ENCODE peak calls at places on chromosomes 12 and 14, in five cellular contexts. W is adrenal gland, F is psoas muscle, U is body of pancreas, J is tibial nerve. M is an unnamed sample. For H3K27me3, the result is how much of the 10 kb centered on the place peaks cover.

GRCh38 chr14:75832621-75833297 is 149.0 kb downstream of the TGFB3 start:
- DNase-seq in F (no peak), J (no peak), U (peak), W (no peak), M (no peak)

GRCh38 chr12:88544991-88545684 is 35.1 kb downstream of the KITLG start:
- DNase-seq in U (no peak), F (no peak), J (no peak), W (no peak), M (no peak)

GRCh38 chr14:95078841-95079240 is 78.5 kb downstream of the DICER1 start:
- DNase-seq in J (no peak), U (no peak), W (no peak), F (no peak), M (no peak)

GRCh38 chr14:71371711-71372396 is 464.6 kb downstream of the PCNX1 start:
- DNase-seq in W (no peak), J (no peak), F (no peak), U (no peak), M (no peak)

GRCh38 chr12:117686911-117687377 is 281.8 kb downstream of the KSR2 start:
- DNase-seq in W (peak), F (peak), J (no peak), U (peak), M (no peak)

GRCh38 chr12:11782914-11783420 is 133.5 kb downstream of the ETV6 start:
- DNase-seq in J (no peak), F (no peak), U (no peak), W (no peak), M (no peak)

GRCh38 chr14:27096091-27096490 is 498.3 kb upstream of the NOVA1 start:
- DNase-seq in W (no peak), U (no peak), J (no peak), F (no peak), M (no peak)

GRCh38 chr12:53171725-53172329 is 8.7 kb upstream of the ZNF740 start:
- DNase-seq in F (no peak), W (peak), U (no peak), J (no peak), M (no peak)

GRCh38 chr12:102740157-102741032 is 176.6 kb downstream of the PAH start:
- DNase-seq in F (no peak), U (no peak), J (no peak), W (no peak), M (no peak)

GRCh38 chr12:78938341-78939084 is 73.9 kb downstream of the SYT1 start:
- DNase-seq in F (no peak), J (no peak), U (no peak), W (no peak), M (peak)

GRCh38 chr14:105467249-105467941 is 7.2 kb upstream of the CRIP2 start:
- DNase-seq in U (no peak), F (no peak), W (no peak), J (no peak), M (no peak)

GRCh38 chr14:105468621-105469241 is 5.9 kb upstream of the CRIP2 start:
- DNase-seq in W (no peak), U (no peak), F (peak), J (no peak), M (no peak)

GRCh38 chr14:105467942-105468471 is 6.6 kb upstream of the CRIP2 start:
- DNase-seq in J (no peak), W (no peak), F (no peak), U (no peak), M (no peak)

GRCh38 chr14:105465209-105466031 is 9.2 kb upstream of the CRIP2 start:
- DNase-seq in F (no peak), U (no peak), W (no peak), J (no peak), M (no peak)

GRCh38 chr14:105466491-105467248 is 8.0 kb upstream of the CRIP2 start:
- DNase-seq in W (no peak), J (no peak), F (no peak), U (no peak), M (no peak)
- H3K27ac ChIP-seq in W (no peak), J (peak), F (no peak), U (no peak), M (no peak)

DNA sequence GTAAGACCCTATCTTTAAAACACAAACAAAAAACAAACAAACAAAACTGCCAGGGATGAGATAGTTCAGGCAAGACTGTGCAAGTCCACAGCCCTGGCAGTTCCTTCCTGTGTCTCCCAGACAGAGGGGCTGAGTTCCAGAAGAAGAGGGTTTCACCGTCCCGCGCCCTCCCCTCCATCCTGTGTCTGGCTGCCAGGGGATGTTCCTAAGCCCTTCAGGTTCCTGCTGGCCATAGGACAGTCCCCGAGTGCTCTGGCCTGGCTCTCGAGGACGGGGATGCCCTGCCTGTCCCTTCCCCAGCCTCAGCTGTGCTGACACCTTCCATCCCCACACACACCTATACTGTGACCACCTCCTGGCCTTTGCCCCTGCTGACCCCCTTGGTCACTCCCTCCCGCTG is 40.6 kb upstream of the EIF5 start:
- DNase-seq in W (no peak), F (no peak), J (no peak), U (no peak), M (no peak)
- H3K27me3 ChIP-seq in W (under half), F (under half), J (under half), U (under half), M (under half)

DNA sequence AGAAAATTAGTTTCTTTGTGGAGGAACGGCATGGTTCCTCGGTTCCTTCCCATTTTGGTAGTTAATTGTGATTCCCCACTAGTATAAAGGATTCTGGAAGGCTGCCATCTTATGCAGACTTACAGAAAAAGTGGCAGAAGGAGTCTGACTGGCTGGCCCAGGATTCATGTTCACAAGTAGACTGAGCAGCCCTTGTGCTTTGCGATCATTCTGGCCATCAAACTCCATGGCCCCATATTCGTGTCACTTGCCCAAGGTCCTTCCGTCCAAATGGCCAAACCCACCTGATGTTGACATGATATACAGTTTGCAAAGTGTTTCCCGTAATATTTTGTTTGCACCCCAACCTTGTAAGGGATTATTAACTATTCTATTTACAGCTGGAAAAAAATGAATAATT is 297.2 kb upstream of the AMIGO2 start:
- DNase-seq in U (peak), J (no peak), F (no peak), W (no peak), M (no peak)
- H3K27ac ChIP-seq in U (no peak), J (peak), F (peak), W (peak), M (no peak)

DNA sequence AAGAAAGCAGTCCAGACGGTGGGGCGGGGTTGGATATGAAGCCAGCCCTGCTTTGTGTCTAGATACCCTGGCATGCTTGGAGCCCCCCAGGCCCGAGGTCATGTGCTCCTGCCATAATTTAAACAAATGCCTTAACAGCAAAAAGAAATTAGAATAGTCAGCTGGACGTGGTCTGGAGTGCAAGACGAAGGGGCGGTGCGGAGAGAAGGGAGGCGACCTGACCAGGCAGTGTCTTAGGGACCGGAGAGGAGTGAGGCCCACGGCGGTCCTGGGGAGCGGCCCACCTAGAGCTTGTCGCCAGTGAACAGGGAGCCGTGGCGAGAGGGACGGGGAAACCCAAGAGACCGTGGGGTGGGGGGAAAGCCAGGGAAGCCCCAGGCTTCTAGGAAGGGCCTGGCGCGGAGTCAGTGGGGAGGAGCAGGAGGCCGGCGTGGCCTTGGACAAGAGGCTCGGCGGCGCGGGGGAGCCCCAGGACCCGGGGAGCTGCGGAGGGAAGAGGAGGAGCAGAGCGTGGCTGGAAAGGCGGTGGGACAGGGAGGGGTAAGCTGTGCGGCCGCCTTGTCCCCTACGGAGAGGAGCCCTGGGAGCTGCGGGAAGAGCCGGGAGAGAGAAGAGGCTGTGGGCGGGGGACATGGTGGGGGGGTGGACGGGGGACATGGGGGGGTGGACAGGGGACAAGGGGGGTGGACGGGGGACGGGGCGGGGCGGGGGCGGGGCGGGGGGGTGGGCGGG is 118.5 kb upstream of the C14orf180 start:
- DNase-seq in U (no peak), F (no peak), J (no peak), W (no peak), M (peak)
- H3K27me3 ChIP-seq in U (under half), F (half or more), J (under half), W (under half), M (under half)

GRCh38 chr14:80974338-80975078 is 19.1 kb downstream of the TSHR start:
- DNase-seq in W (no peak), U (no peak), J (no peak), F (no peak), M (no peak)
- H3K27ac ChIP-seq in W (no peak), U (no peak), J (no peak), F (peak), M (no peak)

DNA sequence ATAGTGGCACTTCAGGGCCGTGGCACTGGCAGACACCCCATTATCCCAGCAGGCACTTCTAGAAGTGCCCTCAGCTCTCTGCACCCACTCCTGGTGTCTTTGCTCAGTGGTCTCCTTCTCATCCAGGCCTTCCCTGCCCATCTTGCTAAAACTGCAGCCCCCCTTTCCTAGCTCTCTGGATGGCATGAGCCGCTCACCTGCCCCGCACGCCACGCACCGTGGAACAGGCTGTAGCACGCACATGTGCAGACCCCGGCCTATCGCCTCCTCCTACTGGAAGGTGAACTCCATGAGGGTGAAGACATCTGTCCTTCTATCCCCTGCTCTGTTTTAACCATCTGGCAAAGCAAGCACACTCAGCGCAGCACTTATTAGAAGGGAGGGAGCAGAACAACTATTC is 8.0 kb upstream of the FZD10 start:
- DNase-seq in W (no peak), F (no peak), J (no peak), U (no peak), M (no peak)
- H3K27me3 ChIP-seq in W (under half), F (under half), J (under half), U (under half), M (under half)

DNA sequence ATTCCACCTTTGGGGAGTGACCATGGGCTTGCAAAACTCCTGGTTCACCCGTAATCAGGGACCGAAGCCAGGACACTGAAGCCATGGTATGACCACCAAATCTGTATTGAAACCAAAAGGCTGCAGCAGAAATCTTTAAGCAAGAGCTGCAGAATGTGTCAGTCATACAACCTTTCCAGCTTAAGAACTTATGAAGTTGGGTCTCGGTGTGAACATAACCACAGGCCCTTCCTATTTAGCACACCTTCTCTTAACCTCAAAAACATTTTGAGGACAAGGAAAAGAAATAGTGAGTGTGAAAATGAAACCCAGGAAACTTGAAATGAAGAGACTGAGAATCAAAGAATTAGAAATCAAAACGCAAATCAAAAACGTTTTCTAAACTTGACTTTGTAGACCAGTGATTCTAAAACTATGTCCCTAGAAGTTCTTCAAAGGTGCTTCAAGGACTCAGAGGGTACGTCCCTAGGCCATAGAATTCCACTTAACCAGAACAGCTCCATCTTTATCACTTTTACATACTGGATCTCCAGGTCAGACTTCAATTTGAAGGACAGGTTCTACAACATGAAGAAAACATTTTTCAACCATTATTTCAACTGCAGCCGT is 231.6 kb upstream of the GRIP1 start:
- DNase-seq in F (no peak), W (no peak), J (no peak), U (no peak), M (no peak)
- H3K27ac ChIP-seq in F (no peak), W (no peak), J (no peak), U (no peak), M (no peak)

GRCh38 chr14:88325883-88326282 is 2.8 kb upstream of the KCNK10 start:
- DNase-seq in W (no peak), U (no peak), J (no peak), F (no peak), M (no peak)

GRCh38 chr14:88321692-88322504 is 1.2 kb downstream of the KCNK10 start:
- DNase-seq in J (no peak), W (no peak), U (no peak), F (no peak), M (peak)

GRCh38 chr14:88323086-88323519 is at the start of gene KCNK10:
- DNase-seq in W (no peak), U (no peak), J (no peak), F (no peak), M (no peak)

GRCh38 chr14:88323520-88324199 is 591 bp upstream of the KCNK10 start:
- DNase-seq in F (no peak), U (peak), J (no peak), W (no peak), M (peak)

GRCh38 chr14:88322505-88323085 is 474 bp downstream of the KCNK10 start:
- DNase-seq in U (no peak), F (no peak), J (no peak), W (no peak), M (no peak)
- H3K27me3 ChIP-seq in U (under half), F (half or more), J (under half), W (half or more), M (half or more)

DNA sequence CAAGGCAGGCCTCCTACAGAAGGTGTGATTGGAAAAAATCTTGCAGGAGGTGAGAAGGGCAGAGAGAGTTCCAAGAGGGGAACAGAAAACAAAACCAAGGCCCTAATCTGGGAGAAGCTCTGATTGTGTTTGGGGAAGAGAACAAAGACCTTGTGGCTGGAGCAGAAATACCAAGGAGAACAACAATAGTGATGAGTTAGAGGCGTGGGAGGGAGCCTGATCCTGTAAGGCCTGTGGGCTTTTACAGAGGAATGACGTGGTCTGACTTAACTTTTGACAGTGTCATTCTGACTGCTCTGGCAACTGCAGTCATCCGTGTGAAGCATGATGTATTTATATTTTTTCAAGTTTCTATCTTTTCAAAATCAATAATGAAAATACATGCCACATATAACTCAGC is 200.6 kb downstream of the ANO4 start:
- DNase-seq in U (no peak), J (no peak), F (no peak), W (no peak), M (no peak)
- H3K27ac ChIP-seq in U (no peak), J (no peak), F (no peak), W (no peak), M (no peak)